ENCODE peak calls at places on chromosomes 2 and 18, in seven cellular contexts. I is uterus, G is fibroblast of mammary gland, S is tibial artery, Q is NB4, B is fibroblast of pulmonary artery, N is pancreas. U is an unnamed sample.

GRCh38 chr18:63022429-63023022 is 297.0 kb downstream of the BCL2 start:
- DNase-seq in Q (peak), S (no peak), G (no peak), I (no peak), N (no peak), B (no peak), U (no peak)

GRCh38 chr2:172094319-172095145 is 8.2 kb downstream of the DLX2 start:
- DNase-seq in S (no peak), Q (peak), N (no peak), B (no peak), G (no peak), I (no peak), U (no peak)

GRCh38 chr2:232348936-232349335 is 29.6 kb upstream of the ALPP start:
- DNase-seq in Q (peak), S (no peak), G (no peak), B (no peak), N (no peak), I (no peak), U (no peak)

GRCh38 chr2:242085941-242086621 is 216.6 kb downstream of the RTP5 start:
- DNase-seq in N (peak), B (peak), S (peak), G (peak), I (no peak), Q (peak), U (peak)

GRCh38 chr2:159996792-159997546 is 65.4 kb downstream of the PLA2R1 start:
- DNase-seq in N (no peak), I (no peak), G (peak), B (peak), Q (no peak), S (no peak), U (peak)

GRCh38 chr2:15059870-15060617 is 427.5 kb downstream of the LRATD1 start:
- DNase-seq in G (no peak), I (no peak), B (no peak), S (no peak), N (no peak), Q (no peak), U (no peak)

GRCh38 chr2:150532883-150533282 is 45.4 kb upstream of the RND3 start:
- DNase-seq in N (no peak), I (no peak), B (peak), Q (no peak), G (peak), S (no peak), U (peak)

GRCh38 chr18:36993068-36993467 is 164.1 kb downstream of the KIAA1328 start:
- DNase-seq in I (no peak), S (no peak), Q (no peak), N (no peak), G (peak), B (peak), U (peak)

GRCh38 chr2:190837991-190838390 is 42.6 kb upstream of the GLS start:
- DNase-seq in G (no peak), I (no peak), S (no peak), B (peak), N (no peak), Q (no peak), U (peak)

GRCh38 chr2:15624903-15625302 is 33.2 kb downstream of the DDX1 start:
- DNase-seq in B (no peak), Q (no peak), G (no peak), N (no peak), I (no peak), S (no peak), U (no peak)

GRCh38 chr2:180124273-180124881 is 117.3 kb upstream of the CWC22 start:
- DNase-seq in N (no peak), Q (peak), G (peak), I (no peak), S (no peak), B (peak), U (peak)

GRCh38 chr2:7813541-7814310 is 868.1 kb upstream of the ID2 start:
- DNase-seq in I (no peak), S (no peak), B (peak), Q (no peak), G (peak), N (no peak), U (peak)

GRCh38 chr18:58135806-58136331 is 91.8 kb downstream of the NEDD4L start:
- DNase-seq in S (peak), B (peak), G (peak), I (peak), Q (peak), N (peak), U (peak)

GRCh38 chr18:45874501-45875184 is 49.2 kb downstream of the SIGLEC15 start:
- DNase-seq in B (no peak), N (no peak), G (peak), Q (peak), S (no peak), I (no peak), U (peak)

GRCh38 chr2:158499383-158499782 is 42.6 kb downstream of the PKP4 start:
- DNase-seq in N (no peak), I (no peak), Q (no peak), S (no peak), B (no peak), G (no peak), U (no peak)

GRCh38 chr2:26469092-26469710 is 8.7 kb downstream of the OTOF start:
- DNase-seq in G (peak), I (no peak), N (no peak), B (peak), Q (peak), S (no peak), U (peak)

GRCh38 chr2:99573624-99574251 is 83.9 kb upstream of the REV1 start:
- DNase-seq in S (no peak), Q (no peak), B (no peak), G (no peak), N (no peak), I (no peak), U (no peak)

GRCh38 chr2:216694826-216695217 is 527 bp downstream of the IGFBP5 start:
- DNase-seq in I (no peak), G (no peak), N (no peak), Q (no peak), B (no peak), S (no peak), U (no peak)

GRCh38 chr2:135096665-135097446 is 44.8 kb downstream of the RAB3GAP1 start:
- DNase-seq in S (no peak), Q (no peak), N (no peak), I (no peak), G (no peak), B (peak), U (peak)

GRCh38 chr2:88590998-88591613 is 36.2 kb downstream of the EIF2AK3 start:
- DNase-seq in I (peak), B (peak), N (no peak), Q (peak), S (peak), G (peak), U (peak)

GRCh38 chr18:46629356-46629755 is 27.7 kb downstream of the LOXHD1 start:
- DNase-seq in I (no peak), Q (no peak), S (no peak), G (no peak), N (no peak), B (no peak), U (no peak)

GRCh38 chr2:207869784-207870778 is 100.4 kb upstream of the FZD5 start:
- DNase-seq in I (no peak), N (peak), S (no peak), B (peak), Q (peak), G (peak), U (peak)

GRCh38 chr18:79923896-79924585 is 27.4 kb downstream of the SLC66A2 start:
- DNase-seq in I (peak), G (no peak), Q (no peak), B (no peak), N (peak), S (peak), U (no peak)

GRCh38 chr2:104375206-104375605 is 478.7 kb upstream of the POU3F3 start:
- DNase-seq in N (no peak), Q (no peak), B (no peak), S (no peak), I (no peak), G (no peak), U (no peak)

GRCh38 chr2:120586507-120587283 is 149.0 kb upstream of the GLI2 start:
- DNase-seq in N (no peak), Q (no peak), G (no peak), B (no peak), S (no peak), I (no peak), U (no peak)

GRCh38 chr18:350953-351572 is 83.2 kb upstream of the THOC1 start:
- DNase-seq in N (no peak), B (no peak), Q (no peak), G (peak), I (no peak), S (no peak), U (no peak)

GRCh38 chr2:147560810-147561521 is 283.9 kb upstream of the ACVR2A start:
- DNase-seq in G (peak), S (no peak), B (no peak), Q (peak), N (no peak), I (no peak), U (no peak)

GRCh38 chr2:159891917-159892691 is 94.1 kb upstream of the CD302 start:
- DNase-seq in G (peak), I (no peak), Q (no peak), S (no peak), N (no peak), B (peak), U (peak)

GRCh38 chr2:207528980-207529329 is 807 bp upstream of the CREB1 start:
- DNase-seq in N (peak), Q (peak), S (no peak), I (peak), B (peak), G (peak), U (peak)

GRCh38 chr2:71455741-71456569 is 2.6 kb downstream of the DYSF start:
- DNase-seq in Q (peak), B (no peak), N (no peak), I (no peak), S (no peak), G (no peak), U (no peak)

GRCh38 chr18:57438669-57439616 is 3.8 kb downstream of the ONECUT2 start:
- DNase-seq in Q (peak), G (no peak), S (no peak), B (no peak), I (no peak), N (no peak), U (no peak)

GRCh38 chr18:3816601-3817363 is 366.8 kb downstream of the TGIF1 start:
- DNase-seq in G (peak), N (no peak), I (peak), Q (no peak), B (peak), S (no peak), U (peak)

GRCh38 chr18:61832858-61833257 is 59.9 kb downstream of the RNF152 start:
- DNase-seq in I (no peak), Q (no peak), G (no peak), B (no peak), S (no peak), N (no peak), U (no peak)

GRCh38 chr2:85053802-85054201 is 79.4 kb upstream of the TCF7L1 start:
- DNase-seq in G (peak), S (no peak), I (no peak), Q (peak), N (no peak), B (peak), U (no peak)

GRCh38 chr2:127586746-127587295 is 51.3 kb downstream of the MYO7B start:
- DNase-seq in N (peak), I (no peak), G (no peak), Q (no peak), S (peak), B (no peak), U (no peak)

GRCh38 chr2:131125195-131125757 is 20.1 kb downstream of the PLEKHB2 start:
- DNase-seq in G (no peak), I (no peak), N (no peak), Q (no peak), S (no peak), B (no peak), U (no peak)

GRCh38 chr2:33426666-33427231 is 49.7 kb upstream of the RASGRP3 start:
- DNase-seq in Q (no peak), G (peak), I (no peak), S (no peak), N (peak), B (peak), U (peak)

GRCh38 chr2:119486886-119487285 is 37.4 kb downstream of the SCTR start:
- DNase-seq in Q (no peak), I (no peak), B (peak), N (no peak), G (peak), S (no peak), U (peak)

GRCh38 chr18:44841221-44841620 is 160.5 kb downstream of the SETBP1 start:
- DNase-seq in G (peak), N (no peak), Q (no peak), B (no peak), I (no peak), S (no peak), U (no peak)
- H3K4me3 ChIP-seq in G (no peak), N (no peak), Q (no peak), B (no peak), I (no peak), S (no peak), U (no peak)

DNA sequence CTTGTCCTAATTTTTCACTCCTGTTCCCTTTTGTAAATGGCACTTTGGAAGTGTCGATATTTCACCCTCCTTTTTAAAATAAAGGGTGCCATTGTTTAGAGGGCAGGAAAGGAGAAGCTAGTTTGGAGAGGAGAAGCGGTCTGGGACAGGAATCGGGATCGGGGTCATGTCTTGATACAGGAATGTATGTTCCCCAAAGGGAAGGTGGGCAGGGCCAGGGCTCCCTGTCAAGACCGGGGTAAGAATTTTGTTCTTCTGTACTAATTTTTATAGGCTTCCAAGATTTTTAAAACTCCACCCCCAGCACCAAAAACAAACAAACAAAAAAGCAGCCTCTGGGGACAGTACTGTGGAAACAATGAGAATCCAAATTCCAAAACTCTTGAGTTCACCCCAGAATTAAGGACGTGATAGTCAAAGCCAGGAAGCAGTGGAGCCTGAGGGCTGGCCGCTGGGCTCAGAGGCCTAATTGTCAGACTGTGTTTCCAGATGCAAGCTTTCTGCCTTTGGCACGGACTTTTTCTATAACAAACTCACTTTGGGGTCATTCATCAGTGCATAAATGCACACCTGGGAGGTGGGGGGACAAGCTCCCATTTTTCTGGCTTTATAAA is 250.4 kb upstream of the SIX2 start:
- DNase-seq in N (no peak), B (no peak), S (no peak), I (no peak), G (no peak), Q (no peak), U (no peak)
- TF ChIP-seq CTCF in N (no peak), B (no peak), S (no peak), I (no peak), G (no peak), Q (no peak), U (no peak)

DNA sequence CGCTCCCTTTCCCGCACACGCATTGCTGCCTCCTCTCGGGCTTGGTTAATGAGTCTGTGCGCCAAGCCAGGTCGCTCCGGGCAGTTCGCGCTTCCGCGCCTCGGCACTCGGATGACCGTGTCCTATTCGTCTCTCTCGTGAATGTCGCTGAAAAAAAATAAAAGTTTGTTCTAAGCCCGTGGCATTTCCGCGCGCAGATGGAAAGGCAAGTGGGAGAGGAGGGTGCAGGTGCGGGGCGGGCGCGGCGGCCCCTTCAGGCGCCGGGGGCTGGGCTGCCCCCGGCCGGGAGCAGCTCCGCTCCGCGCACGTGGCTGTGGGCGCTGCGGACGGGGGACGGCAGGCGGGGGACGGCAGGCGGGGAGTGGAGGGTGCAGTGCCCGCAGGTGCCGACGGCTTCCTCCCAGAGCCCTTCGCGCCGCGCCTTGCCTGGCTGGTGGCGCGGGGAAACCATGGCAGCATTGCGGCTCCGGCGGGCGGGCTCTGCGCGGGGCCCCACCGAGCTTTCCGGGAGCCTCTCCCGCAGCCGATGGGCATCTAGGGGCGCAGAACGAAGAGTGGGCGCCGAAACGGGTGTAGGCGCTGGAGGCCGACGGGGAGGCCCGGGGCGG is 159.6 kb upstream of the SIX2 start:
- DNase-seq in Q (peak), B (no peak), G (peak), I (no peak), S (no peak), N (peak), U (no peak)
- H3K4me3 ChIP-seq in Q (peak), B (peak), G (peak), I (peak), S (peak), N (peak), U (peak)

GRCh38 chr2:97645112-97645699 is 656 bp upstream of the COX5B start:
- DNase-seq in B (peak), G (no peak), Q (peak), N (no peak), S (peak), I (no peak), U (peak)

GRCh38 chr2:97645700-97646629 is at the start of gene COX5B:
- DNase-seq in S (peak), B (peak), G (peak), Q (peak), N (peak), I (peak), U (peak)

GRCh38 chr2:97644023-97644717 is 1.7 kb upstream of the COX5B start:
- DNase-seq in N (no peak), S (no peak), G (no peak), I (no peak), Q (no peak), B (no peak), U (no peak)

GRCh38 chr2:97651114-97651513 is 5.3 kb downstream of the COX5B start:
- DNase-seq in B (no peak), G (no peak), I (no peak), S (no peak), Q (no peak), N (no peak), U (no peak)

GRCh38 chr2:97646977-97647376 is 1.1 kb downstream of the COX5B start:
- DNase-seq in S (no peak), I (no peak), G (no peak), N (no peak), Q (no peak), B (no peak), U (no peak)
- TF ChIP-seq CTCF in S (no peak), I (no peak), G (no peak), N (no peak), Q (no peak), B (no peak), U (no peak)

GRCh38 chr2:63189026-63189425 is 138.4 kb downstream of the OTX1 start:
- DNase-seq in B (peak), Q (peak), N (peak), G (peak), S (no peak), I (no peak), U (peak)
- H3K4me3 ChIP-seq in B (no peak), Q (no peak), N (no peak), G (no peak), S (no peak), I (no peak), U (no peak)

DNA sequence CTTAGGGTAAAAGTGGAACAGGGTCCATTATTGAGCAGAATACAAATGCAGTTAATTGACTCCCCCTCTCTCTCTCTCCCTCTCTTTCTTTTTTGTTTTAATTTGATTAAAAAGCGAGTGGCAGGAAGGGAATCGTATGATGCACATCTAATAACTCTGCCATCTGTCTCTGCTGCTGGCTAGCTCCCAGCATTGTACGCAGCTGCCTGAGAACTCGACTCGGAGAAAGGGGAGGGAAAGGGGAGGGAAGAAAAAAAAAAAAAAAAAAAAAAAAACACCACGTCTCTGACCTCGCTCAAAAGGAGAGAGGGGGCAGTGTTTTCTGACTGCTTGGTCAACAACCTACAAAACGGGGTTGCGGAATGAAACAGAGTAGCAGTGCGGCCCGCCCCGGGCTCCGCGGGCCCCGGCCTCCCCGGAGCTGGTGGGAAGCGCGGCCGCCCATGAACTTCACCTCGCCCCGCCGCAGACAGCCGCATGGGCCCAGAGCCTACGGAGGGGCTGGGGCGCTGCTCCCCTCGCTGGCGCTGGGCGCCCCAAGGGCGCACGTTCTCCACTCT is 265.7 kb downstream of the TCF4 start:
- DNase-seq in I (peak), S (peak), Q (peak), G (peak), B (peak), N (peak), U (peak)
- TF ChIP-seq CTCF in I (no peak), S (no peak), Q (no peak), G (peak), B (peak), N (no peak), U (peak)

GRCh38 chr2:19021721-19022120 is 336.7 kb downstream of the OSR1 start:
- DNase-seq in N (no peak), Q (no peak), S (no peak), G (peak), B (no peak), I (no peak), U (peak)

GRCh38 chr2:19020144-19021099 is 338.0 kb downstream of the OSR1 start:
- DNase-seq in Q (no peak), I (no peak), N (no peak), S (no peak), G (no peak), B (no peak), U (peak)

GRCh38 chr2:19026156-19026660 is 332.2 kb downstream of the OSR1 start:
- DNase-seq in B (no peak), I (no peak), N (no peak), Q (no peak), G (peak), S (no peak), U (no peak)

GRCh38 chr2:19022334-19022733 is 336.1 kb downstream of the OSR1 start:
- DNase-seq in Q (no peak), G (no peak), I (no peak), N (no peak), B (no peak), S (no peak), U (no peak)

GRCh38 chr2:19021100-19021476 is 337.3 kb downstream of the OSR1 start:
- DNase-seq in I (no peak), N (no peak), B (peak), Q (no peak), G (peak), S (no peak), U (peak)
- H3K4me3 ChIP-seq in I (no peak), N (no peak), B (no peak), Q (no peak), G (no peak), S (no peak), U (peak)